ENCODE peak calls at places on chromosomes 12 and 14, in four cellular contexts. One of them, this sample, is unnamed.

GRCh38 chr14:43359317-43359716 is 1147.8 kb downstream of the FSCB start:
- DNase-seq in mesothelial cell of epicardium: no peak
- DNase-seq in GM20000: no peak
- DNase-seq in mucosa of descending colon: no peak
- DNase-seq in this sample: no peak

GRCh38 chr12:96241484-96242256 is 47.5 kb downstream of the ELK3 start:
- DNase-seq in mesothelial cell of epicardium: no peak
- DNase-seq in GM20000: no peak
- DNase-seq in mucosa of descending colon: no peak
- DNase-seq in this sample: no peak

GRCh38 chr14:92625213-92625612 is 111.6 kb downstream of the RIN3 start:
- DNase-seq in mesothelial cell of epicardium: no peak
- DNase-seq in GM20000: no peak
- DNase-seq in mucosa of descending colon: no peak
- DNase-seq in this sample: no peak

GRCh38 chr12:102029148-102029547 is 32.6 kb downstream of the WASHC3 start:
- DNase-seq in mesothelial cell of epicardium: no peak
- DNase-seq in GM20000: no peak
- DNase-seq in mucosa of descending colon: no peak
- DNase-seq in this sample: no peak

GRCh38 chr12:132953163-132953425 is 3.0 kb downstream of the ZNF605 start:
- DNase-seq in mesothelial cell of epicardium: no peak
- DNase-seq in GM20000: no peak
- DNase-seq in mucosa of descending colon: no peak
- DNase-seq in this sample: no peak

GRCh38 chr14:37061697-37062096 is 110.7 kb downstream of the SLC25A21 start:
- DNase-seq in mesothelial cell of epicardium: no peak
- DNase-seq in GM20000: no peak
- DNase-seq in mucosa of descending colon: no peak
- DNase-seq in this sample: no peak

GRCh38 chr12:121102307-121102706 is 30.4 kb upstream of the P2RX7 start:
- DNase-seq in mesothelial cell of epicardium: no peak
- DNase-seq in GM20000: no peak
- DNase-seq in mucosa of descending colon: no peak
- DNase-seq in this sample: no peak

GRCh38 chr14:105491366-105492006 is 440 bp downstream of the TEDC1 start:
- DNase-seq in mesothelial cell of epicardium: no peak
- DNase-seq in GM20000: peak
- DNase-seq in mucosa of descending colon: peak
- DNase-seq in this sample: peak

GRCh38 chr12:25071366-25071765 is 122.5 kb upstream of the BCAT1 start:
- DNase-seq in mesothelial cell of epicardium: no peak
- DNase-seq in GM20000: no peak
- DNase-seq in mucosa of descending colon: no peak
- DNase-seq in this sample: no peak

GRCh38 chr12:112149596-112149995 is 24.2 kb downstream of the TRAFD1 start:
- DNase-seq in mesothelial cell of epicardium: no peak
- DNase-seq in GM20000: no peak
- DNase-seq in mucosa of descending colon: no peak
- DNase-seq in this sample: no peak

GRCh38 chr12:47741340-47741703 is 16.0 kb upstream of the ENDOU start:
- DNase-seq in mesothelial cell of epicardium: no peak
- DNase-seq in GM20000: no peak
- DNase-seq in mucosa of descending colon: peak
- DNase-seq in this sample: no peak

GRCh38 chr12:32739279-32739678 is 16.4 kb downstream of the YARS2 start:
- DNase-seq in mesothelial cell of epicardium: no peak
- DNase-seq in GM20000: no peak
- DNase-seq in mucosa of descending colon: no peak
- DNase-seq in this sample: no peak

GRCh38 chr12:59429766-59430165 is 166.1 kb upstream of the SLC16A7 start:
- DNase-seq in mesothelial cell of epicardium: no peak
- DNase-seq in GM20000: no peak
- DNase-seq in mucosa of descending colon: no peak
- DNase-seq in this sample: no peak

GRCh38 chr12:79725987-79726386 is 35.2 kb upstream of the PAWR start:
- DNase-seq in mesothelial cell of epicardium: no peak
- DNase-seq in GM20000: no peak
- DNase-seq in mucosa of descending colon: no peak
- DNase-seq in this sample: no peak

GRCh38 chr12:5789469-5789968 is 155.5 kb downstream of the ANO2 start:
- DNase-seq in mesothelial cell of epicardium: no peak
- DNase-seq in GM20000: no peak
- DNase-seq in mucosa of descending colon: no peak
- DNase-seq in this sample: no peak

GRCh38 chr12:3202734-3203446 is 125.7 kb downstream of the TSPAN9 start:
- DNase-seq in mesothelial cell of epicardium: peak
- DNase-seq in GM20000: peak
- DNase-seq in mucosa of descending colon: peak
- DNase-seq in this sample: peak

GRCh38 chr12:47990351-47991105 is 13.7 kb downstream of the COL2A1 start:
- DNase-seq in mesothelial cell of epicardium: no peak
- DNase-seq in GM20000: peak
- DNase-seq in mucosa of descending colon: no peak
- DNase-seq in this sample: no peak

GRCh38 chr12:113222730-113223531 is 1.7 kb downstream of the TPCN1 start:
- DNase-seq in mesothelial cell of epicardium: no peak
- DNase-seq in GM20000: no peak
- DNase-seq in mucosa of descending colon: peak
- DNase-seq in this sample: no peak

GRCh38 chr12:18345021-18345735 is 83.9 kb downstream of the PIK3C2G start:
- DNase-seq in mesothelial cell of epicardium: no peak
- DNase-seq in GM20000: no peak
- DNase-seq in mucosa of descending colon: no peak
- DNase-seq in this sample: no peak

GRCh38 chr12:132260721-132261120 is 68.7 kb downstream of the GALNT9 start:
- DNase-seq in mesothelial cell of epicardium: no peak
- DNase-seq in GM20000: no peak
- DNase-seq in mucosa of descending colon: no peak
- DNase-seq in this sample: no peak

GRCh38 chr12:56071648-56072047 is 8.3 kb upstream of the ERBB3 start:
- DNase-seq in mesothelial cell of epicardium: no peak
- DNase-seq in GM20000: no peak
- DNase-seq in mucosa of descending colon: no peak
- DNase-seq in this sample: no peak

GRCh38 chr14:76084374-76084773 is 67.3 kb upstream of the GPATCH2L start:
- DNase-seq in mesothelial cell of epicardium: no peak
- DNase-seq in GM20000: no peak
- DNase-seq in mucosa of descending colon: no peak
- DNase-seq in this sample: no peak

GRCh38 chr12:6057693-6058092 is 66.8 kb downstream of the VWF start:
- DNase-seq in mesothelial cell of epicardium: no peak
- DNase-seq in GM20000: no peak
- DNase-seq in mucosa of descending colon: no peak
- DNase-seq in this sample: peak

GRCh38 chr14:61616524-61617185 is 78.7 kb upstream of the HIF1A start:
- DNase-seq in mesothelial cell of epicardium: no peak
- DNase-seq in GM20000: no peak
- DNase-seq in mucosa of descending colon: no peak
- DNase-seq in this sample: no peak

GRCh38 chr12:110776410-110776809 is 33.7 kb upstream of the PPP1CC start:
- DNase-seq in mesothelial cell of epicardium: no peak
- DNase-seq in GM20000: peak
- DNase-seq in mucosa of descending colon: no peak
- DNase-seq in this sample: no peak

GRCh38 chr12:130945793-130946492 is 7.8 kb upstream of the ADGRD1 start:
- DNase-seq in mesothelial cell of epicardium: no peak
- DNase-seq in GM20000: no peak
- DNase-seq in mucosa of descending colon: no peak
- DNase-seq in this sample: no peak

GRCh38 chr12:131828671-131829350 is 618 bp downstream of the MMP17 start:
- DNase-seq in mesothelial cell of epicardium: no peak
- DNase-seq in GM20000: peak
- DNase-seq in mucosa of descending colon: no peak
- DNase-seq in this sample: no peak

GRCh38 chr12:51341259-51342007 is 5.0 kb downstream of the CELA1 start:
- DNase-seq in mesothelial cell of epicardium: peak
- DNase-seq in GM20000: peak
- DNase-seq in mucosa of descending colon: peak
- DNase-seq in this sample: peak
- TF ChIP-seq CTCF in mesothelial cell of epicardium: peak
- TF ChIP-seq CTCF in GM20000: peak
- TF ChIP-seq CTCF in mucosa of descending colon: peak
- TF ChIP-seq CTCF in this sample: peak

GRCh38 chr12:67649165-67650126 is 901 bp downstream of the DYRK2 start:
- DNase-seq in mesothelial cell of epicardium: peak
- DNase-seq in GM20000: peak
- DNase-seq in mucosa of descending colon: peak
- DNase-seq in this sample: peak

GRCh38 chr12:67650528-67651379 is 2.2 kb downstream of the DYRK2 start:
- DNase-seq in mesothelial cell of epicardium: no peak
- DNase-seq in GM20000: peak
- DNase-seq in mucosa of descending colon: no peak
- DNase-seq in this sample: peak

GRCh38 chr12:67650127-67650495 is 1.6 kb downstream of the DYRK2 start:
- DNase-seq in mesothelial cell of epicardium: no peak
- DNase-seq in GM20000: peak
- DNase-seq in mucosa of descending colon: peak
- DNase-seq in this sample: peak

GRCh38 chr12:67648306-67649164 is at the start of gene DYRK2:
- DNase-seq in mesothelial cell of epicardium: peak
- DNase-seq in GM20000: peak
- DNase-seq in mucosa of descending colon: peak
- DNase-seq in this sample: peak

GRCh38 chr12:67651380-67651695 is 2.8 kb downstream of the DYRK2 start:
- DNase-seq in mesothelial cell of epicardium: no peak
- DNase-seq in GM20000: peak
- DNase-seq in mucosa of descending colon: no peak
- DNase-seq in this sample: no peak
- TF ChIP-seq CTCF in mesothelial cell of epicardium: no peak
- TF ChIP-seq CTCF in GM20000: no peak
- TF ChIP-seq CTCF in mucosa of descending colon: no peak
- TF ChIP-seq CTCF in this sample: no peak

GRCh38 chr14:49988080-49988990 is 95.5 kb downstream of the ARF6 start:
- DNase-seq in mesothelial cell of epicardium: no peak
- DNase-seq in GM20000: no peak
- DNase-seq in mucosa of descending colon: no peak
- DNase-seq in this sample: no peak
- TF ChIP-seq CTCF in mesothelial cell of epicardium: no peak
- TF ChIP-seq CTCF in GM20000: no peak
- TF ChIP-seq CTCF in mucosa of descending colon: no peak
- TF ChIP-seq CTCF in this sample: no peak

GRCh38 chr12:23169012-23170003 is 544.3 kb downstream of the ETNK1 start:
- DNase-seq in mesothelial cell of epicardium: no peak
- DNase-seq in GM20000: no peak
- DNase-seq in mucosa of descending colon: no peak
- DNase-seq in this sample: no peak
- TF ChIP-seq CTCF in mesothelial cell of epicardium: no peak
- TF ChIP-seq CTCF in GM20000: no peak
- TF ChIP-seq CTCF in mucosa of descending colon: no peak
- TF ChIP-seq CTCF in this sample: no peak

DNA sequence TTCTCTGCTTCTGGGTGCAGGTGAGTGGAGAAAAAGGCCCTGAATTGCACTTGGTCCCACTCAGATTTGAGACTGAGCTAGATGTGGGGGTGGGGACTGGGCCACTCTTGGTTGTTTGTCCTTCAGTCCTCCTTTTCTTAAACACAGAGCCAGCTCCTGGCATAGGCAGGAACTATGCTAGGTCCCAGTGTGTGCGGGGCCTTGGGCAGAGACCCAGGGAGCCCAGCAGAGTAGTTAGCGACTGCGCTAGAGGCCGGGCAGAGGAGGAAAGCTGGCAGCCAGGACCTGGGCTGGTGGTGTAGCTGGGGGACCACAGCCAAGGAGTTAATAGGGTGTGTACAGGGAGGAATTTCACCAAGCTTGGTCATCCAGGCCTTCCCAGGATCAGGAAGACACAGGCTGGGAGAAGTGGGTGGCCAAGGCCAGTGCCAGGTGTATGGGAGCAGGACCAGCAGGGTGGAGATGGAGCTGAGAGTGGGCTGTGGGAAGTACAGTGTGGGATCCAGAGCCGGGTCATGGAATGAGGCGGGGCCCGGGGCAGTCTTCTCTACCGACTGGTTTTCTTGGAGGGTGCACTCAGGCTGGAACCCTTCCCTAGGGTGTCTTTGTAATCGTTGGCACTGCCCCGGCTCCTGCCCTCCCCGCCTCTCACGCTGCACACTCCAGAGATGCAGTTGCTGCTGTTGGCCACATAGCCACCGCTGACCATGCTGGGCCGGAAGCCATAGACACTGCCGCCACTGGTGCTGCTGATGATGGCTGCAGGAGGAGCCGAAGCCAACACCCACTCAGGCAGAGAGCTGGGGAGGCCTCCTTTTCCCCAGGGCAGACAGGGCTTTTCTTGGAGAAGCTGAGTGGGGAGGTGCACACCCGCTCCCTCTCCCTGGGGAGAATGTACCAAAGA is 8.7 kb downstream of the KRT71 start:
- DNase-seq in mesothelial cell of epicardium: no peak
- DNase-seq in GM20000: no peak
- DNase-seq in mucosa of descending colon: no peak
- DNase-seq in this sample: no peak
- TF ChIP-seq CTCF in mesothelial cell of epicardium: no peak
- TF ChIP-seq CTCF in GM20000: no peak
- TF ChIP-seq CTCF in mucosa of descending colon: no peak
- TF ChIP-seq CTCF in this sample: no peak

GRCh38 chr12:123860369-123860768 is 98.3 kb downstream of the DNAH10 start:
- DNase-seq in mesothelial cell of epicardium: no peak
- DNase-seq in GM20000: no peak
- DNase-seq in mucosa of descending colon: no peak
- DNase-seq in this sample: no peak
- TF ChIP-seq CTCF in mesothelial cell of epicardium: no peak
- TF ChIP-seq CTCF in GM20000: no peak
- TF ChIP-seq CTCF in mucosa of descending colon: no peak
- TF ChIP-seq CTCF in this sample: no peak

GRCh38 chr14:81169711-81170103 is 51.1 kb downstream of the GTF2A1 start:
- DNase-seq in mesothelial cell of epicardium: no peak
- DNase-seq in GM20000: no peak
- DNase-seq in mucosa of descending colon: peak
- DNase-seq in this sample: peak

GRCh38 chr14:81170104-81170828 is 50.5 kb downstream of the GTF2A1 start:
- DNase-seq in mesothelial cell of epicardium: peak
- DNase-seq in GM20000: peak
- DNase-seq in mucosa of descending colon: peak
- DNase-seq in this sample: peak

GRCh38 chr14:81172353-81172752 is 48.4 kb downstream of the GTF2A1 start:
- DNase-seq in mesothelial cell of epicardium: no peak
- DNase-seq in GM20000: no peak
- DNase-seq in mucosa of descending colon: no peak
- DNase-seq in this sample: no peak

GRCh38 chr14:81169267-81169666 is 51.5 kb downstream of the GTF2A1 start:
- DNase-seq in mesothelial cell of epicardium: no peak
- DNase-seq in GM20000: no peak
- DNase-seq in mucosa of descending colon: no peak
- DNase-seq in this sample: no peak

GRCh38 chr14:81170829-81171195 is 49.9 kb downstream of the GTF2A1 start:
- DNase-seq in mesothelial cell of epicardium: no peak
- DNase-seq in GM20000: no peak
- DNase-seq in mucosa of descending colon: no peak
- DNase-seq in this sample: no peak
- TF ChIP-seq CTCF in mesothelial cell of epicardium: peak
- TF ChIP-seq CTCF in GM20000: no peak
- TF ChIP-seq CTCF in mucosa of descending colon: no peak
- TF ChIP-seq CTCF in this sample: peak

This sample was measured in glutamatergic neuron.